ENCODE peak calls at places on chromosomes 6 and 20, in ten cellular contexts. B is brain microvascular endothelial cell, E is stomach, V is A673, P is HCT116, G is progenitor cell of endocrine pancreas, Z is DND-41, I is left lung, F is psoas muscle, W is tibial nerve. X is an unnamed sample.

GRCh38 chr20:48776306-48776705 is 51.5 kb downstream of the PREX1 start:
- DNase-seq in W (no peak), B (peak; percentile 84), Z (no peak), V (peak; percentile 41), F (no peak), G (no peak), E (no peak), P (no peak), I (peak; percentile 80), X (no peak)

GRCh38 chr20:60453847-60454246 is 495.6 kb downstream of the CDH26 start:
- DNase-seq in G (no peak), P (no peak), F (no peak), V (no peak), W (no peak), E (no peak), Z (no peak), B (no peak), I (no peak), X (no peak)

GRCh38 chr20:41054463-41055230 is 26.0 kb downstream of the TOP1 start:
- DNase-seq in B (no peak), F (no peak), W (no peak), V (peak; percentile 54), Z (no peak), E (no peak), P (no peak), G (no peak), I (no peak), X (no peak)

GRCh38 chr6:5302220-5302946 is 41.1 kb downstream of the FARS2 start:
- DNase-seq in B (no peak), E (no peak), I (no peak), Z (no peak), G (no peak), P (no peak), W (no peak), F (no peak), V (no peak), X (no peak)

GRCh38 chr20:57470666-57471495 is 54.1 kb downstream of the CTCFL start:
- DNase-seq in W (no peak), V (no peak), P (no peak), E (no peak), B (no peak), Z (no peak), I (no peak), F (no peak), G (no peak), X (no peak)

GRCh38 chr6:87718662-87719433 is 16.8 kb upstream of the AKIRIN2 start:
- DNase-seq in B (no peak), P (no peak), W (no peak), F (no peak), Z (no peak), I (no peak), E (no peak), V (no peak), G (no peak), X (no peak)

GRCh38 chr6:15436451-15436850 is 190.6 kb downstream of the JARID2 start:
- DNase-seq in F (no peak), G (no peak), P (no peak), E (no peak), B (no peak), I (no peak), Z (no peak), V (no peak), W (no peak), X (no peak)

GRCh38 chr6:137304020-137304780 is 85.0 kb upstream of the IFNGR1 start:
- DNase-seq in G (no peak), F (no peak), Z (no peak), V (no peak), P (no peak), B (no peak), W (no peak), I (no peak), E (no peak), X (no peak)

GRCh38 chr6:117477988-117478852 is 4.3 kb upstream of the DCBLD1 start:
- DNase-seq in I (no peak), B (no peak), P (no peak), G (no peak), E (no peak), W (no peak), V (peak; percentile 16), F (no peak), Z (no peak), X (no peak)

GRCh38 chr6:24883618-24884017 is 52.1 kb downstream of the RIPOR2 start:
- DNase-seq in G (no peak), W (no peak), I (no peak), E (no peak), P (no peak), B (peak; percentile 4), F (no peak), Z (peak; percentile 39), V (no peak), X (no peak)

GRCh38 chr6:140319209-140319608 is 944.8 kb upstream of the CITED2 start:
- DNase-seq in Z (no peak), I (no peak), P (no peak), E (no peak), G (no peak), W (no peak), B (peak; percentile 12), F (no peak), V (peak; percentile 17), X (no peak)

GRCh38 chr6:53484409-53485280 is 60.3 kb downstream of the GCLC start:
- DNase-seq in W (peak; percentile 73), E (peak; percentile 83), Z (peak; percentile 71), G (peak; percentile 38), I (no peak), P (peak; percentile 55), B (peak; percentile 70), V (peak; percentile 68), F (no peak), X (peak; percentile 75)

GRCh38 chr20:59743308-59743707 is 139.0 kb downstream of the PHACTR3 start:
- DNase-seq in F (no peak), W (no peak), P (no peak), E (no peak), I (no peak), G (no peak), Z (no peak), B (no peak), V (no peak), X (no peak)

GRCh38 chr6:33205172-33206026 is 944 bp downstream of the HSD17B8 start:
- DNase-seq in I (no peak), W (no peak), G (no peak), F (no peak), B (no peak), P (peak; percentile 55), V (no peak), Z (peak; percentile 32), E (no peak), X (no peak)

GRCh38 chr6:170057961-170058877 is 232.7 kb downstream of the DLL1 start:
- DNase-seq in W (no peak), G (no peak), Z (no peak), B (no peak), V (no peak), I (peak; percentile 80), F (no peak), E (peak; percentile 23), P (no peak), X (peak; percentile 42)

GRCh38 chr6:170199716-170200115 is 91.2 kb downstream of the DLL1 start:
- DNase-seq in I (no peak), Z (no peak), G (no peak), E (no peak), P (no peak), F (no peak), V (no peak), W (no peak), B (no peak), X (peak; percentile 52)

GRCh38 chr20:5168582-5169396 is 42.0 kb downstream of the CDS2 start:
- DNase-seq in Z (peak; percentile 77), G (no peak), P (no peak), F (peak; percentile 35), I (no peak), B (no peak), V (peak; percentile 74), E (no peak), W (no peak), X (no peak)

GRCh38 chr6:127933137-127933536 is 32.3 kb upstream of the THEMIS start:
- DNase-seq in F (no peak), W (no peak), Z (no peak), V (no peak), P (no peak), I (no peak), B (no peak), E (no peak), G (no peak), X (no peak)

GRCh38 chr6:127937747-127938146 is 36.9 kb upstream of the THEMIS start:
- DNase-seq in E (no peak), B (no peak), G (no peak), V (no peak), W (no peak), P (no peak), I (no peak), Z (no peak), F (no peak), X (no peak)

GRCh38 chr6:127937102-127937501 is 36.2 kb upstream of the THEMIS start:
- DNase-seq in I (no peak), W (no peak), E (no peak), B (peak; percentile 8), G (no peak), F (no peak), V (no peak), Z (no peak), P (no peak), X (no peak)

GRCh38 chr6:127932708-127933107 is 31.9 kb upstream of the THEMIS start:
- DNase-seq in B (no peak), E (no peak), G (no peak), F (no peak), W (no peak), Z (no peak), I (peak; percentile 44), V (no peak), P (no peak), X (no peak)

GRCh38 chr6:127933852-127934840 is 33.3 kb upstream of the THEMIS start:
- DNase-seq in F (no peak), I (no peak), W (no peak), G (no peak), P (no peak), V (no peak), E (no peak), B (no peak), Z (no peak), X (no peak)
- TF ChIP-seq CTCF in F (no peak), I (no peak), W (no peak), G (no peak), P (no peak), V (no peak), E (no peak), B (no peak), Z (no peak), X (no peak)

GRCh38 chr6:2103644-2104523 is 141.5 kb downstream of the GMDS start:
- DNase-seq in Z (no peak), G (no peak), B (peak; percentile 25), F (no peak), E (no peak), W (no peak), V (peak; percentile 60), I (no peak), P (peak; percentile 19), X (no peak)
- TF ChIP-seq CTCF in Z (peak; percentile 81), G (peak; percentile 59), B (peak; percentile 42), F (peak; percentile 55), E (peak; percentile 32), W (peak; percentile 34), V (peak; percentile 68), I (no peak), P (peak; percentile 45), X (peak; percentile 20)

GRCh38 chr6:167907837-167908681 is 81.3 kb downstream of the AFDN start:
- DNase-seq in F (no peak), G (no peak), Z (no peak), W (no peak), E (no peak), I (no peak), B (peak; percentile 31), V (peak; percentile 18), P (peak; percentile 18), X (no peak)
- TF ChIP-seq CTCF in F (peak; percentile 54), G (peak; percentile 55), Z (peak; percentile 55), W (peak; percentile 29), E (no peak), I (no peak), B (peak; percentile 71), V (peak; percentile 71), P (peak; percentile 59), X (peak; percentile 14)

GRCh38 chr20:36214684-36215256 is 21.5 kb upstream of the AAR2 start:
- DNase-seq in W (no peak), E (no peak), G (no peak), Z (peak; percentile 11), V (peak; percentile 47), B (no peak), I (no peak), F (no peak), P (no peak), X (no peak)
- TF ChIP-seq CTCF in W (no peak), E (no peak), G (peak; percentile 56), Z (peak; percentile 72), V (peak; percentile 67), B (peak; percentile 83), I (no peak), F (peak; percentile 48), P (peak; percentile 76), X (peak; percentile 41)